ENCODE peak calls at places on chromosomes 5 and 9, in seven cellular contexts. One of them, this sample, is unnamed.
A peak's percentile ranks its signal among the peaks of the same experiment; 100 is the strongest.

GRCh38 chr5:173487296-173487695 is 129.2 kb downstream of the BOD1 start:
- DNase-seq in IMR-90: no peak
- DNase-seq in HCT116: no peak
- DNase-seq in Peyer's patch: no peak
- DNase-seq in heart left ventricle: no peak
- DNase-seq in A549: no peak
- DNase-seq in uterus: no peak
- DNase-seq in this sample: no peak

GRCh38 chr5:143016777-143017374 is 246.7 kb downstream of the ARHGAP26 start:
- DNase-seq in IMR-90: peak; percentile 75
- DNase-seq in HCT116: no peak
- DNase-seq in Peyer's patch: no peak
- DNase-seq in heart left ventricle: no peak
- DNase-seq in A549: peak; percentile 54
- DNase-seq in uterus: no peak
- DNase-seq in this sample: peak; percentile 66

GRCh38 chr9:36974731-36975130 is 59.3 kb downstream of the PAX5 start:
- DNase-seq in IMR-90: no peak
- DNase-seq in HCT116: no peak
- DNase-seq in Peyer's patch: no peak
- DNase-seq in heart left ventricle: peak; percentile 7
- DNase-seq in A549: peak; percentile 27
- DNase-seq in uterus: no peak
- DNase-seq in this sample: no peak

GRCh38 chr9:124323904-124324303 is 66.2 kb downstream of the NEK6 start:
- DNase-seq in IMR-90: no peak
- DNase-seq in HCT116: no peak
- DNase-seq in Peyer's patch: no peak
- DNase-seq in heart left ventricle: peak; percentile 22
- DNase-seq in A549: no peak
- DNase-seq in uterus: no peak
- DNase-seq in this sample: no peak

GRCh38 chr5:69512740-69513260 is 20.2 kb downstream of the OCLN start:
- DNase-seq in IMR-90: peak; percentile 93
- DNase-seq in HCT116: no peak
- DNase-seq in Peyer's patch: no peak
- DNase-seq in heart left ventricle: no peak
- DNase-seq in A549: no peak
- DNase-seq in uterus: no peak
- DNase-seq in this sample: no peak

GRCh38 chr5:34774139-34774538 is 64.8 kb upstream of the TTC23L start:
- DNase-seq in IMR-90: no peak
- DNase-seq in HCT116: no peak
- DNase-seq in Peyer's patch: no peak
- DNase-seq in heart left ventricle: no peak
- DNase-seq in A549: no peak
- DNase-seq in uterus: no peak
- DNase-seq in this sample: no peak

GRCh38 chr9:111016046-111017026 is 21.9 kb downstream of the LPAR1 start:
- DNase-seq in IMR-90: peak; percentile 76
- DNase-seq in HCT116: no peak
- DNase-seq in Peyer's patch: no peak
- DNase-seq in heart left ventricle: no peak
- DNase-seq in A549: no peak
- DNase-seq in uterus: no peak
- DNase-seq in this sample: peak; percentile 5

GRCh38 chr9:64066736-64067368 is 1218.2 kb downstream of the FOXD4L5 start:
- DNase-seq in IMR-90: no peak
- DNase-seq in HCT116: no peak
- DNase-seq in Peyer's patch: no peak
- DNase-seq in heart left ventricle: no peak
- DNase-seq in A549: no peak
- DNase-seq in uterus: no peak
- DNase-seq in this sample: no peak

GRCh38 chr9:79781263-79781662 is 209.5 kb downstream of the TLE4 start:
- DNase-seq in IMR-90: no peak
- DNase-seq in HCT116: no peak
- DNase-seq in Peyer's patch: no peak
- DNase-seq in heart left ventricle: no peak
- DNase-seq in A549: no peak
- DNase-seq in uterus: no peak
- DNase-seq in this sample: no peak

GRCh38 chr5:31851290-31851689 is 212.4 kb downstream of the PDZD2 start:
- DNase-seq in IMR-90: no peak
- DNase-seq in HCT116: no peak
- DNase-seq in Peyer's patch: no peak
- DNase-seq in heart left ventricle: no peak
- DNase-seq in A549: no peak
- DNase-seq in uterus: no peak
- DNase-seq in this sample: no peak

GRCh38 chr9:24487946-24488345 is 57.8 kb downstream of the IZUMO3 start:
- DNase-seq in IMR-90: no peak
- DNase-seq in HCT116: no peak
- DNase-seq in Peyer's patch: no peak
- DNase-seq in heart left ventricle: no peak
- DNase-seq in A549: no peak
- DNase-seq in uterus: no peak
- DNase-seq in this sample: no peak

GRCh38 chr5:89297111-89297510 is 414.1 kb upstream of the MEF2C start:
- DNase-seq in IMR-90: no peak
- DNase-seq in HCT116: no peak
- DNase-seq in Peyer's patch: no peak
- DNase-seq in heart left ventricle: no peak
- DNase-seq in A549: no peak
- DNase-seq in uterus: no peak
- DNase-seq in this sample: no peak

GRCh38 chr5:67047180-67047579 is 149.4 kb downstream of the CD180 start:
- DNase-seq in IMR-90: no peak
- DNase-seq in HCT116: no peak
- DNase-seq in Peyer's patch: peak; percentile 63
- DNase-seq in heart left ventricle: peak; percentile 72
- DNase-seq in A549: no peak
- DNase-seq in uterus: no peak
- DNase-seq in this sample: no peak

GRCh38 chr9:121981118-121981883 is 111.8 kb downstream of the TTLL11 start:
- DNase-seq in IMR-90: no peak
- DNase-seq in HCT116: no peak
- DNase-seq in Peyer's patch: no peak
- DNase-seq in heart left ventricle: no peak
- DNase-seq in A549: no peak
- DNase-seq in uterus: no peak
- DNase-seq in this sample: no peak

GRCh38 chr9:121984726-121985402 is 108.2 kb downstream of the TTLL11 start:
- DNase-seq in IMR-90: peak; percentile 91
- DNase-seq in HCT116: no peak
- DNase-seq in Peyer's patch: no peak
- DNase-seq in heart left ventricle: no peak
- DNase-seq in A549: no peak
- DNase-seq in uterus: no peak
- DNase-seq in this sample: no peak

GRCh38 chr9:121989010-121989409 is 104.1 kb downstream of the TTLL11 start:
- DNase-seq in IMR-90: peak; percentile 39
- DNase-seq in HCT116: no peak
- DNase-seq in Peyer's patch: no peak
- DNase-seq in heart left ventricle: no peak
- DNase-seq in A549: peak; percentile 33
- DNase-seq in uterus: no peak
- DNase-seq in this sample: no peak

GRCh38 chr9:121987312-121987711 is 105.8 kb downstream of the TTLL11 start:
- DNase-seq in IMR-90: no peak
- DNase-seq in HCT116: no peak
- DNase-seq in Peyer's patch: no peak
- DNase-seq in heart left ventricle: no peak
- DNase-seq in A549: no peak
- DNase-seq in uterus: no peak
- DNase-seq in this sample: no peak

DNA sequence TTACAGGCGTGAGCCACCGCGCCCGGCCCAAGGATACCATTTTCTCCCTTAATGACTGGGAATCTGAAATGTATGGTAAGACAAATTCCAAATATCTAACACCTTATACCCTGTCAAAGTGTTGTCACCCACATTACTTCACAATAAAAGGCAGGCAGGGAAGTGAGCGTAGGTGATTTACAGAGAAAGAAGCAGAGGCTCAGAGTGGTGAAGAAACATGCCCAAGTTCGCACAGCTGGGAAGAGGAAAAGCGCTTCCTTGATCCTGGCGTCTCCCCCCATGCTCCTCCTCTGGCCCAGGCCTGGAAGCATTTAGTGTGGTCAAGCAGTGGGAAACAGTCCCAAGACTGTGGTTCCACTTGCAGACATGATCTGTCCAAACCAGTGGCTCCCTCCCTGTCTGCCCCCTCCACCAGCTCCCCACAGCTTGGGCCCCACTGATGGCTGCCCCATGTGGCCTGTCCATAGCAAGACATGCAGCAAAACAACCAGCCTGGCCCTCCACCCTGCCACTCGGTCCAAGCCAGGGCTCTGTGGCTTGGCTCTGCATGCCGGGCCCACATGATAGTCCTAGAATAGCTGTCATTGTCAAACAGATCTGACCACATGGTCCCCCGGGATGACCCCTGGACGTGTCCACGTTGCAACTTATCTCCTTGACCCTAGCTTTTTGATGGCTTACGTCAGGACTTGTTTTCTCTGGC is 107.2 kb downstream of the TTLL11 start:
- DNase-seq in IMR-90: no peak
- DNase-seq in HCT116: no peak
- DNase-seq in Peyer's patch: no peak
- DNase-seq in heart left ventricle: peak; percentile 81
- DNase-seq in A549: no peak
- DNase-seq in uterus: no peak
- DNase-seq in this sample: no peak
- TF ChIP-seq POLR2A in IMR-90: no peak
- TF ChIP-seq POLR2A in HCT116: no peak
- TF ChIP-seq POLR2A in Peyer's patch: no peak
- TF ChIP-seq POLR2A in heart left ventricle: no peak
- TF ChIP-seq POLR2A in A549: no peak
- TF ChIP-seq POLR2A in uterus: no peak
- TF ChIP-seq POLR2A in this sample: no peak

GRCh38 chr5:140548300-140548688 is 832 bp downstream of the EIF4EBP3 start:
- DNase-seq in IMR-90: no peak
- DNase-seq in HCT116: no peak
- DNase-seq in Peyer's patch: no peak
- DNase-seq in heart left ventricle: no peak
- DNase-seq in A549: no peak
- DNase-seq in uterus: no peak
- DNase-seq in this sample: no peak

GRCh38 chr5:140547508-140548299 is at the start of gene EIF4EBP3:
- DNase-seq in IMR-90: peak; percentile 95
- DNase-seq in HCT116: peak; percentile 61
- DNase-seq in Peyer's patch: peak; percentile 99
- DNase-seq in heart left ventricle: peak; percentile 98
- DNase-seq in A549: peak; percentile 90
- DNase-seq in uterus: peak; percentile 99
- DNase-seq in this sample: peak; percentile 95

GRCh38 chr5:140550147-140551079 is 3.0 kb downstream of the EIF4EBP3 start:
- DNase-seq in IMR-90: no peak
- DNase-seq in HCT116: no peak
- DNase-seq in Peyer's patch: no peak
- DNase-seq in heart left ventricle: no peak
- DNase-seq in A549: no peak
- DNase-seq in uterus: no peak
- DNase-seq in this sample: no peak

GRCh38 chr5:140548791-140549190 is 1.3 kb downstream of the EIF4EBP3 start:
- DNase-seq in IMR-90: no peak
- DNase-seq in HCT116: no peak
- DNase-seq in Peyer's patch: no peak
- DNase-seq in heart left ventricle: no peak
- DNase-seq in A549: no peak
- DNase-seq in uterus: no peak
- DNase-seq in this sample: no peak

DNA sequence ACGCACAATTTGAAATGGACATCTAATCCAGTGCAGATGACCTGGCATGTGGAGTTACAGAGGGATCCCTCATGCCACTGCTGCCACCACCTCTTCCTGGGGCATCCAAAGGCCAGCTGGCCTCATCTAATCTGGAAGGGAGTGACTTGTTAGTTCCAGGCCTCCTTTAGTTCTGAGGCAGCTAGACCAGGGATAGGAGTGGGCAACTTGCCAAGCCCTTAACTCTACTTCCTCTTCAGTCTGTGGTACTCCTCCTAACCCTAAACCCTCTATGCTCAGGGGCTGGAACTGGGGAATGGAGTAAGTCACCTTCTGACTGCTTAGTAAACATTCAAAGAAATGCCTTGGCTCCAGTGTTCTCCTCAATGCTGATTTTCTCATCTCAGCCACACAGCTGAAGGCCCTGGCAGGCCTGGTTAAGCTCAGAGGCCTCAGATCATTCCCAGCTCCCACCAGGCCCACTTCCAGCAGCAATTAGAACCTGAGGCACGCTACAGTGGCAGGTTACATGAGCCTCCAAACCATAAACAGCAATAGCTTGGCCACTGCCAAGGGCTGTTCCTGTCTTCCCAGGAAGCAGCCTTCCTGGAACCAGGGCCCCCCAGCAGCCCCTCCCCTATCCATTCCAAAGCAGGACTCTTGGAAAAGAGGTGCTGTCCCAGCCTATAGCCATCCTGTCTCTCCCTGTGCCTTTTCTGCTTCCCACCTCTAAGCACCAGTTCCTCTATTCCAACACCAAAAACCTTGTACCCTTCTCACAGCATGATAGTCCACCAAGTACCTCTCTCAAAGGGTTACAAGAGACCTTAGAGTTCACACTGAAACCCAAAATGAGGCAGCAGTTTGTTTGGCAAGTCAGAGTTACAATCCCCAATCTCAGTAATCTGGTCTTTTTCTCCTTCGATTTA is 2.0 kb downstream of the EIF4EBP3 start:
- DNase-seq in IMR-90: peak; percentile 41
- DNase-seq in HCT116: no peak
- DNase-seq in Peyer's patch: no peak
- DNase-seq in heart left ventricle: no peak
- DNase-seq in A549: no peak
- DNase-seq in uterus: no peak
- DNase-seq in this sample: peak; percentile 93
- TF ChIP-seq POLR2A in IMR-90: no peak
- TF ChIP-seq POLR2A in HCT116: no peak
- TF ChIP-seq POLR2A in Peyer's patch: no peak
- TF ChIP-seq POLR2A in heart left ventricle: no peak
- TF ChIP-seq POLR2A in A549: no peak
- TF ChIP-seq POLR2A in uterus: no peak
- TF ChIP-seq POLR2A in this sample: peak; percentile 17

DNA sequence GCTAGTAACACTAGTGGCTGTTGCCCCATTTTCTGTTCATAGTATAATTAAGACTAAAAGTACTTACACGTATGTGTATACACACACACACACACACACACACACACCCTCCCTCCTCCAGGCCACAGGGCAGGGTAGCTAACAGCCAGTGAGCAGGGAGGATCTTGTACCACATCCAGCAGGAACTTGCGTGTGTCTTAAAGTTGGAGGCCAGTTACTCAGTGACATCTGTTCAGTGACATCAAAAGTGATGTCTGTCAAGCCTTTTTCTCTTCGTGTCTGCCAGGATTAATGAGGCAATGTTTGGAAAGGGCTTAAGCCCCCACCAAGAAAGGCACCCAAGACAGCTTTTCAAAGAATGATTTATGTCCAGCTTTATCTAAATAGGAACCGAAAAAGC is 149.4 kb upstream of the KLF4 start:
- DNase-seq in IMR-90: peak; percentile 77
- DNase-seq in HCT116: no peak
- DNase-seq in Peyer's patch: peak; percentile 74
- DNase-seq in heart left ventricle: peak; percentile 67
- DNase-seq in A549: peak; percentile 42
- DNase-seq in uterus: peak; percentile 63
- DNase-seq in this sample: peak; percentile 70
- TF ChIP-seq POLR2A in IMR-90: peak; percentile 83
- TF ChIP-seq POLR2A in HCT116: no peak
- TF ChIP-seq POLR2A in Peyer's patch: no peak
- TF ChIP-seq POLR2A in heart left ventricle: peak; percentile 25
- TF ChIP-seq POLR2A in A549: no peak
- TF ChIP-seq POLR2A in uterus: no peak
- TF ChIP-seq POLR2A in this sample: no peak

GRCh38 chr9:131657890-131658752 is 81.8 kb downstream of the RAPGEF1 start:
- DNase-seq in IMR-90: peak; percentile 95
- DNase-seq in HCT116: peak; percentile 75
- DNase-seq in Peyer's patch: no peak
- DNase-seq in heart left ventricle: no peak
- DNase-seq in A549: peak; percentile 67
- DNase-seq in uterus: no peak
- DNase-seq in this sample: peak; percentile 84
- TF ChIP-seq POLR2A in IMR-90: peak; percentile 78
- TF ChIP-seq POLR2A in HCT116: no peak
- TF ChIP-seq POLR2A in Peyer's patch: no peak
- TF ChIP-seq POLR2A in heart left ventricle: no peak
- TF ChIP-seq POLR2A in A549: no peak
- TF ChIP-seq POLR2A in uterus: no peak
- TF ChIP-seq POLR2A in this sample: no peak

This sample was measured in NB4.